ENCODE peak calls at places on chromosomes 3 and 15, in five cellular contexts. One of them, this sample, is unnamed.
A peak's percentile ranks its signal among the peaks of the same experiment; 100 is the strongest.

GRCh38 chr3:47404955-47405790 is 24.4 kb downstream of the PTPN23 start:
- DNase-seq in stimulated activated CD4-positive, alpha-beta T cell treated with anti-CD3 and anti-CD28 coated beads, Interleukin-4, amount 100 ng/mL, for 24 hours: no peak
- DNase-seq in mucosa of descending colon: no peak
- DNase-seq in HuH-7: no peak
- DNase-seq in T follicular helper cell: no peak
- DNase-seq in this sample: no peak

GRCh38 chr3:71723452-71724170 is 1.6 kb downstream of the EIF4E3 start:
- DNase-seq in T follicular helper cell: no peak
- DNase-seq in stimulated activated CD4-positive, alpha-beta T cell treated with anti-CD3 and anti-CD28 coated beads, Interleukin-4, amount 100 ng/mL, for 24 hours: peak; percentile 65
- DNase-seq in mucosa of descending colon: no peak
- DNase-seq in HuH-7: no peak
- DNase-seq in this sample: no peak

GRCh38 chr3:107753494-107753893 is 230.7 kb downstream of the BBX start:
- DNase-seq in stimulated activated CD4-positive, alpha-beta T cell treated with anti-CD3 and anti-CD28 coated beads, Interleukin-4, amount 100 ng/mL, for 24 hours: peak; percentile 11
- DNase-seq in T follicular helper cell: no peak
- DNase-seq in HuH-7: peak; percentile 40
- DNase-seq in mucosa of descending colon: no peak
- DNase-seq in this sample: no peak

GRCh38 chr15:88878720-88879184 is 16.6 kb downstream of the HAPLN3 start:
- DNase-seq in mucosa of descending colon: no peak
- DNase-seq in HuH-7: peak; percentile 95
- DNase-seq in T follicular helper cell: peak; percentile 7
- DNase-seq in stimulated activated CD4-positive, alpha-beta T cell treated with anti-CD3 and anti-CD28 coated beads, Interleukin-4, amount 100 ng/mL, for 24 hours: peak; percentile 32
- DNase-seq in this sample: no peak

GRCh38 chr3:128075516-128076464 is 23.6 kb downstream of the SEC61A1 start:
- DNase-seq in T follicular helper cell: peak; percentile 78
- DNase-seq in HuH-7: no peak
- DNase-seq in stimulated activated CD4-positive, alpha-beta T cell treated with anti-CD3 and anti-CD28 coated beads, Interleukin-4, amount 100 ng/mL, for 24 hours: peak; percentile 83
- DNase-seq in mucosa of descending colon: peak; percentile 90
- DNase-seq in this sample: no peak

GRCh38 chr3:46584598-46585467 is 18.7 kb upstream of the LRRC2 start:
- DNase-seq in stimulated activated CD4-positive, alpha-beta T cell treated with anti-CD3 and anti-CD28 coated beads, Interleukin-4, amount 100 ng/mL, for 24 hours: no peak
- DNase-seq in mucosa of descending colon: no peak
- DNase-seq in T follicular helper cell: no peak
- DNase-seq in HuH-7: no peak
- DNase-seq in this sample: no peak

GRCh38 chr3:156605686-156606605 is 51.0 kb upstream of the SSR3 start:
- DNase-seq in mucosa of descending colon: no peak
- DNase-seq in HuH-7: peak; percentile 49
- DNase-seq in T follicular helper cell: no peak
- DNase-seq in stimulated activated CD4-positive, alpha-beta T cell treated with anti-CD3 and anti-CD28 coated beads, Interleukin-4, amount 100 ng/mL, for 24 hours: no peak
- DNase-seq in this sample: no peak

GRCh38 chr15:86247249-86247955 is 167.7 kb downstream of the AGBL1 start:
- DNase-seq in HuH-7: no peak
- DNase-seq in mucosa of descending colon: peak; percentile 44
- DNase-seq in stimulated activated CD4-positive, alpha-beta T cell treated with anti-CD3 and anti-CD28 coated beads, Interleukin-4, amount 100 ng/mL, for 24 hours: no peak
- DNase-seq in T follicular helper cell: no peak
- DNase-seq in this sample: no peak

GRCh38 chr3:151379083-151379734 is 5.3 kb downstream of the P2RY12 start:
- DNase-seq in T follicular helper cell: no peak
- DNase-seq in HuH-7: peak; percentile 13
- DNase-seq in stimulated activated CD4-positive, alpha-beta T cell treated with anti-CD3 and anti-CD28 coated beads, Interleukin-4, amount 100 ng/mL, for 24 hours: no peak
- DNase-seq in mucosa of descending colon: no peak
- DNase-seq in this sample: no peak

GRCh38 chr15:42359990-42360389 is 689 bp downstream of the CAPN3 start:
- DNase-seq in stimulated activated CD4-positive, alpha-beta T cell treated with anti-CD3 and anti-CD28 coated beads, Interleukin-4, amount 100 ng/mL, for 24 hours: no peak
- DNase-seq in HuH-7: no peak
- DNase-seq in T follicular helper cell: no peak
- DNase-seq in mucosa of descending colon: no peak
- DNase-seq in this sample: no peak

GRCh38 chr15:84940399-84940798 is 41.3 kb upstream of the PDE8A start:
- DNase-seq in HuH-7: no peak
- DNase-seq in T follicular helper cell: no peak
- DNase-seq in stimulated activated CD4-positive, alpha-beta T cell treated with anti-CD3 and anti-CD28 coated beads, Interleukin-4, amount 100 ng/mL, for 24 hours: no peak
- DNase-seq in mucosa of descending colon: no peak
- DNase-seq in this sample: no peak

GRCh38 chr3:96449803-96450202 is 364.6 kb upstream of the EPHA6 start:
- DNase-seq in T follicular helper cell: no peak
- DNase-seq in mucosa of descending colon: no peak
- DNase-seq in stimulated activated CD4-positive, alpha-beta T cell treated with anti-CD3 and anti-CD28 coated beads, Interleukin-4, amount 100 ng/mL, for 24 hours: no peak
- DNase-seq in HuH-7: no peak
- DNase-seq in this sample: no peak

This sample was measured in vagina.